ENCODE peak calls at places on chromosomes 6 and 20, in eight cellular contexts. One of them, this sample, is unnamed.
A peak's percentile ranks its signal among the peaks of the same experiment; 100 is the strongest.

GRCh38 chr6:170165085-170165484 is 125.8 kb downstream of the DLL1 start:
- DNase-seq in RCC 7860: no peak
- DNase-seq in SW 1271: no peak
- DNase-seq in ecto neural progenitor cell: no peak
- DNase-seq in activated CD4-positive, alpha-beta T cell treated with anti-CD3 and anti-CD28 coated beads, Interleukin-2, amount 10 ng/mL, durations not matched to agents 7 days and 5 days: no peak
- DNase-seq in activated CD8-positive, alpha-beta memory T cell treated with anti-CD3 and anti-CD28 coated beads, Interleukin-2, amount 50 U/mL, for 48 hours: no peak
- DNase-seq in stimulated activated CD4-positive, alpha-beta T cell treated with anti-CD3 and anti-CD28 coated beads, Interleukin-2, amount 100 ng/mL, for 48 hours: no peak
- DNase-seq in GM23338: no peak
- DNase-seq in this sample: no peak

GRCh38 chr20:41664584-41664983 is 46.4 kb upstream of the CHD6 start:
- DNase-seq in RCC 7860: no peak
- DNase-seq in SW 1271: peak; percentile 11
- DNase-seq in ecto neural progenitor cell: no peak
- DNase-seq in activated CD4-positive, alpha-beta T cell treated with anti-CD3 and anti-CD28 coated beads, Interleukin-2, amount 10 ng/mL, durations not matched to agents 7 days and 5 days: no peak
- DNase-seq in activated CD8-positive, alpha-beta memory T cell treated with anti-CD3 and anti-CD28 coated beads, Interleukin-2, amount 50 U/mL, for 48 hours: no peak
- DNase-seq in stimulated activated CD4-positive, alpha-beta T cell treated with anti-CD3 and anti-CD28 coated beads, Interleukin-2, amount 100 ng/mL, for 48 hours: no peak
- DNase-seq in GM23338: peak; percentile 66
- DNase-seq in this sample: no peak

GRCh38 chr20:48667889-48668413 is 159.8 kb downstream of the PREX1 start:
- DNase-seq in RCC 7860: no peak
- DNase-seq in SW 1271: no peak
- DNase-seq in ecto neural progenitor cell: no peak
- DNase-seq in activated CD4-positive, alpha-beta T cell treated with anti-CD3 and anti-CD28 coated beads, Interleukin-2, amount 10 ng/mL, durations not matched to agents 7 days and 5 days: no peak
- DNase-seq in activated CD8-positive, alpha-beta memory T cell treated with anti-CD3 and anti-CD28 coated beads, Interleukin-2, amount 50 U/mL, for 48 hours: no peak
- DNase-seq in stimulated activated CD4-positive, alpha-beta T cell treated with anti-CD3 and anti-CD28 coated beads, Interleukin-2, amount 100 ng/mL, for 48 hours: no peak
- DNase-seq in GM23338: no peak
- DNase-seq in this sample: no peak

GRCh38 chr6:116223355-116223754 is 30.5 kb downstream of the TSPYL4 start:
- DNase-seq in RCC 7860: no peak
- DNase-seq in SW 1271: no peak
- DNase-seq in ecto neural progenitor cell: no peak
- DNase-seq in activated CD4-positive, alpha-beta T cell treated with anti-CD3 and anti-CD28 coated beads, Interleukin-2, amount 10 ng/mL, durations not matched to agents 7 days and 5 days: no peak
- DNase-seq in activated CD8-positive, alpha-beta memory T cell treated with anti-CD3 and anti-CD28 coated beads, Interleukin-2, amount 50 U/mL, for 48 hours: no peak
- DNase-seq in stimulated activated CD4-positive, alpha-beta T cell treated with anti-CD3 and anti-CD28 coated beads, Interleukin-2, amount 100 ng/mL, for 48 hours: no peak
- DNase-seq in GM23338: peak; percentile 42
- DNase-seq in this sample: no peak

GRCh38 chr6:161342039-161342438 is 68.2 kb upstream of the AGPAT4 start:
- DNase-seq in RCC 7860: no peak
- DNase-seq in SW 1271: no peak
- DNase-seq in ecto neural progenitor cell: no peak
- DNase-seq in activated CD4-positive, alpha-beta T cell treated with anti-CD3 and anti-CD28 coated beads, Interleukin-2, amount 10 ng/mL, durations not matched to agents 7 days and 5 days: no peak
- DNase-seq in activated CD8-positive, alpha-beta memory T cell treated with anti-CD3 and anti-CD28 coated beads, Interleukin-2, amount 50 U/mL, for 48 hours: no peak
- DNase-seq in stimulated activated CD4-positive, alpha-beta T cell treated with anti-CD3 and anti-CD28 coated beads, Interleukin-2, amount 100 ng/mL, for 48 hours: no peak
- DNase-seq in GM23338: no peak
- DNase-seq in this sample: no peak

GRCh38 chr6:141963543-141964295 is 169.0 kb upstream of the GJE1 start:
- DNase-seq in RCC 7860: no peak
- DNase-seq in SW 1271: no peak
- DNase-seq in ecto neural progenitor cell: no peak
- DNase-seq in activated CD4-positive, alpha-beta T cell treated with anti-CD3 and anti-CD28 coated beads, Interleukin-2, amount 10 ng/mL, durations not matched to agents 7 days and 5 days: no peak
- DNase-seq in activated CD8-positive, alpha-beta memory T cell treated with anti-CD3 and anti-CD28 coated beads, Interleukin-2, amount 50 U/mL, for 48 hours: no peak
- DNase-seq in stimulated activated CD4-positive, alpha-beta T cell treated with anti-CD3 and anti-CD28 coated beads, Interleukin-2, amount 100 ng/mL, for 48 hours: no peak
- DNase-seq in GM23338: no peak
- DNase-seq in this sample: no peak

GRCh38 chr6:11388983-11389944 is 148.3 kb upstream of the TMEM170B start:
- DNase-seq in RCC 7860: no peak
- DNase-seq in SW 1271: no peak
- DNase-seq in ecto neural progenitor cell: no peak
- DNase-seq in activated CD4-positive, alpha-beta T cell treated with anti-CD3 and anti-CD28 coated beads, Interleukin-2, amount 10 ng/mL, durations not matched to agents 7 days and 5 days: no peak
- DNase-seq in activated CD8-positive, alpha-beta memory T cell treated with anti-CD3 and anti-CD28 coated beads, Interleukin-2, amount 50 U/mL, for 48 hours: no peak
- DNase-seq in stimulated activated CD4-positive, alpha-beta T cell treated with anti-CD3 and anti-CD28 coated beads, Interleukin-2, amount 100 ng/mL, for 48 hours: no peak
- DNase-seq in GM23338: no peak
- DNase-seq in this sample: no peak

GRCh38 chr6:44338228-44339122 is 4.0 kb upstream of the SPATS1 start:
- DNase-seq in RCC 7860: peak; percentile 44
- DNase-seq in SW 1271: peak; percentile 58
- DNase-seq in ecto neural progenitor cell: peak; percentile 71
- DNase-seq in activated CD4-positive, alpha-beta T cell treated with anti-CD3 and anti-CD28 coated beads, Interleukin-2, amount 10 ng/mL, durations not matched to agents 7 days and 5 days: peak; percentile 76
- DNase-seq in activated CD8-positive, alpha-beta memory T cell treated with anti-CD3 and anti-CD28 coated beads, Interleukin-2, amount 50 U/mL, for 48 hours: peak; percentile 75
- DNase-seq in stimulated activated CD4-positive, alpha-beta T cell treated with anti-CD3 and anti-CD28 coated beads, Interleukin-2, amount 100 ng/mL, for 48 hours: peak; percentile 62
- DNase-seq in GM23338: peak; percentile 92
- DNase-seq in this sample: no peak

GRCh38 chr6:20891161-20891560 is 356.9 kb downstream of the CDKAL1 start:
- DNase-seq in RCC 7860: no peak
- DNase-seq in SW 1271: no peak
- DNase-seq in ecto neural progenitor cell: no peak
- DNase-seq in activated CD4-positive, alpha-beta T cell treated with anti-CD3 and anti-CD28 coated beads, Interleukin-2, amount 10 ng/mL, durations not matched to agents 7 days and 5 days: no peak
- DNase-seq in activated CD8-positive, alpha-beta memory T cell treated with anti-CD3 and anti-CD28 coated beads, Interleukin-2, amount 50 U/mL, for 48 hours: no peak
- DNase-seq in stimulated activated CD4-positive, alpha-beta T cell treated with anti-CD3 and anti-CD28 coated beads, Interleukin-2, amount 100 ng/mL, for 48 hours: no peak
- DNase-seq in GM23338: no peak
- DNase-seq in this sample: no peak

GRCh38 chr6:142886431-142887170 is 58.4 kb downstream of the HIVEP2 start:
- DNase-seq in RCC 7860: peak; percentile 36
- DNase-seq in SW 1271: peak; percentile 79
- DNase-seq in ecto neural progenitor cell: no peak
- DNase-seq in activated CD4-positive, alpha-beta T cell treated with anti-CD3 and anti-CD28 coated beads, Interleukin-2, amount 10 ng/mL, durations not matched to agents 7 days and 5 days: peak; percentile 33
- DNase-seq in activated CD8-positive, alpha-beta memory T cell treated with anti-CD3 and anti-CD28 coated beads, Interleukin-2, amount 50 U/mL, for 48 hours: no peak
- DNase-seq in stimulated activated CD4-positive, alpha-beta T cell treated with anti-CD3 and anti-CD28 coated beads, Interleukin-2, amount 100 ng/mL, for 48 hours: no peak
- DNase-seq in GM23338: peak; percentile 11
- DNase-seq in this sample: no peak

GRCh38 chr20:6533828-6534388 is 233.6 kb upstream of the BMP2 start:
- DNase-seq in RCC 7860: peak; percentile 98
- DNase-seq in SW 1271: no peak
- DNase-seq in ecto neural progenitor cell: no peak
- DNase-seq in activated CD4-positive, alpha-beta T cell treated with anti-CD3 and anti-CD28 coated beads, Interleukin-2, amount 10 ng/mL, durations not matched to agents 7 days and 5 days: no peak
- DNase-seq in activated CD8-positive, alpha-beta memory T cell treated with anti-CD3 and anti-CD28 coated beads, Interleukin-2, amount 50 U/mL, for 48 hours: no peak
- DNase-seq in stimulated activated CD4-positive, alpha-beta T cell treated with anti-CD3 and anti-CD28 coated beads, Interleukin-2, amount 100 ng/mL, for 48 hours: no peak
- DNase-seq in GM23338: peak; percentile 4
- DNase-seq in this sample: no peak

GRCh38 chr6:43113431-43114260 is 37.5 kb downstream of the PTK7 start:
- DNase-seq in RCC 7860: no peak
- DNase-seq in SW 1271: no peak
- DNase-seq in ecto neural progenitor cell: no peak
- DNase-seq in activated CD4-positive, alpha-beta T cell treated with anti-CD3 and anti-CD28 coated beads, Interleukin-2, amount 10 ng/mL, durations not matched to agents 7 days and 5 days: no peak
- DNase-seq in activated CD8-positive, alpha-beta memory T cell treated with anti-CD3 and anti-CD28 coated beads, Interleukin-2, amount 50 U/mL, for 48 hours: no peak
- DNase-seq in stimulated activated CD4-positive, alpha-beta T cell treated with anti-CD3 and anti-CD28 coated beads, Interleukin-2, amount 100 ng/mL, for 48 hours: no peak
- DNase-seq in GM23338: no peak
- DNase-seq in this sample: no peak

GRCh38 chr20:2984956-2985661 is 58.3 kb upstream of the GNRH2 start:
- DNase-seq in RCC 7860: no peak
- DNase-seq in SW 1271: no peak
- DNase-seq in ecto neural progenitor cell: no peak
- DNase-seq in activated CD4-positive, alpha-beta T cell treated with anti-CD3 and anti-CD28 coated beads, Interleukin-2, amount 10 ng/mL, durations not matched to agents 7 days and 5 days: no peak
- DNase-seq in activated CD8-positive, alpha-beta memory T cell treated with anti-CD3 and anti-CD28 coated beads, Interleukin-2, amount 50 U/mL, for 48 hours: peak; percentile 74
- DNase-seq in stimulated activated CD4-positive, alpha-beta T cell treated with anti-CD3 and anti-CD28 coated beads, Interleukin-2, amount 100 ng/mL, for 48 hours: peak; percentile 32
- DNase-seq in GM23338: no peak
- DNase-seq in this sample: no peak

GRCh38 chr6:13538084-13538483 is 36.3 kb upstream of the SIRT5 start:
- DNase-seq in RCC 7860: peak; percentile 15
- DNase-seq in SW 1271: peak; percentile 48
- DNase-seq in ecto neural progenitor cell: peak; percentile 3
- DNase-seq in activated CD4-positive, alpha-beta T cell treated with anti-CD3 and anti-CD28 coated beads, Interleukin-2, amount 10 ng/mL, durations not matched to agents 7 days and 5 days: no peak
- DNase-seq in activated CD8-positive, alpha-beta memory T cell treated with anti-CD3 and anti-CD28 coated beads, Interleukin-2, amount 50 U/mL, for 48 hours: no peak
- DNase-seq in stimulated activated CD4-positive, alpha-beta T cell treated with anti-CD3 and anti-CD28 coated beads, Interleukin-2, amount 100 ng/mL, for 48 hours: no peak
- DNase-seq in GM23338: peak; percentile 41
- DNase-seq in this sample: no peak

GRCh38 chr20:36506253-36506652 is 35.1 kb upstream of the MYL9 start:
- DNase-seq in RCC 7860: no peak
- DNase-seq in SW 1271: peak; percentile 61
- DNase-seq in ecto neural progenitor cell: no peak
- DNase-seq in activated CD4-positive, alpha-beta T cell treated with anti-CD3 and anti-CD28 coated beads, Interleukin-2, amount 10 ng/mL, durations not matched to agents 7 days and 5 days: peak; percentile 24
- DNase-seq in activated CD8-positive, alpha-beta memory T cell treated with anti-CD3 and anti-CD28 coated beads, Interleukin-2, amount 50 U/mL, for 48 hours: no peak
- DNase-seq in stimulated activated CD4-positive, alpha-beta T cell treated with anti-CD3 and anti-CD28 coated beads, Interleukin-2, amount 100 ng/mL, for 48 hours: no peak
- DNase-seq in GM23338: peak; percentile 45
- DNase-seq in this sample: no peak

GRCh38 chr6:125904871-125905270 is 51.7 kb upstream of the HINT3 start:
- DNase-seq in RCC 7860: peak; percentile 92
- DNase-seq in SW 1271: no peak
- DNase-seq in ecto neural progenitor cell: no peak
- DNase-seq in activated CD4-positive, alpha-beta T cell treated with anti-CD3 and anti-CD28 coated beads, Interleukin-2, amount 10 ng/mL, durations not matched to agents 7 days and 5 days: peak; percentile 44
- DNase-seq in activated CD8-positive, alpha-beta memory T cell treated with anti-CD3 and anti-CD28 coated beads, Interleukin-2, amount 50 U/mL, for 48 hours: peak; percentile 62
- DNase-seq in stimulated activated CD4-positive, alpha-beta T cell treated with anti-CD3 and anti-CD28 coated beads, Interleukin-2, amount 100 ng/mL, for 48 hours: peak; percentile 32
- DNase-seq in GM23338: no peak
- DNase-seq in this sample: no peak

GRCh38 chr20:53930651-53931504 is 139.5 kb downstream of the BCAS1 start:
- DNase-seq in RCC 7860: peak; percentile 62
- DNase-seq in SW 1271: no peak
- DNase-seq in ecto neural progenitor cell: no peak
- DNase-seq in activated CD4-positive, alpha-beta T cell treated with anti-CD3 and anti-CD28 coated beads, Interleukin-2, amount 10 ng/mL, durations not matched to agents 7 days and 5 days: no peak
- DNase-seq in activated CD8-positive, alpha-beta memory T cell treated with anti-CD3 and anti-CD28 coated beads, Interleukin-2, amount 50 U/mL, for 48 hours: peak; percentile 2
- DNase-seq in stimulated activated CD4-positive, alpha-beta T cell treated with anti-CD3 and anti-CD28 coated beads, Interleukin-2, amount 100 ng/mL, for 48 hours: no peak
- DNase-seq in GM23338: no peak
- DNase-seq in this sample: no peak

GRCh38 chr6:68709091-68709490 is 74.0 kb downstream of the ADGRB3 start:
- DNase-seq in RCC 7860: no peak
- DNase-seq in SW 1271: no peak
- DNase-seq in ecto neural progenitor cell: no peak
- DNase-seq in activated CD4-positive, alpha-beta T cell treated with anti-CD3 and anti-CD28 coated beads, Interleukin-2, amount 10 ng/mL, durations not matched to agents 7 days and 5 days: no peak
- DNase-seq in activated CD8-positive, alpha-beta memory T cell treated with anti-CD3 and anti-CD28 coated beads, Interleukin-2, amount 50 U/mL, for 48 hours: no peak
- DNase-seq in stimulated activated CD4-positive, alpha-beta T cell treated with anti-CD3 and anti-CD28 coated beads, Interleukin-2, amount 100 ng/mL, for 48 hours: no peak
- DNase-seq in GM23338: no peak
- DNase-seq in this sample: no peak

GRCh38 chr20:47503685-47504084 is 2.0 kb downstream of the NCOA3 start:
- DNase-seq in RCC 7860: no peak
- DNase-seq in SW 1271: no peak
- DNase-seq in ecto neural progenitor cell: no peak
- DNase-seq in activated CD4-positive, alpha-beta T cell treated with anti-CD3 and anti-CD28 coated beads, Interleukin-2, amount 10 ng/mL, durations not matched to agents 7 days and 5 days: no peak
- DNase-seq in activated CD8-positive, alpha-beta memory T cell treated with anti-CD3 and anti-CD28 coated beads, Interleukin-2, amount 50 U/mL, for 48 hours: no peak
- DNase-seq in stimulated activated CD4-positive, alpha-beta T cell treated with anti-CD3 and anti-CD28 coated beads, Interleukin-2, amount 100 ng/mL, for 48 hours: no peak
- DNase-seq in GM23338: no peak
- DNase-seq in this sample: no peak

GRCh38 chr20:42587427-42587826 is 602.3 kb downstream of the PTPRT start:
- DNase-seq in RCC 7860: no peak
- DNase-seq in SW 1271: no peak
- DNase-seq in ecto neural progenitor cell: no peak
- DNase-seq in activated CD4-positive, alpha-beta T cell treated with anti-CD3 and anti-CD28 coated beads, Interleukin-2, amount 10 ng/mL, durations not matched to agents 7 days and 5 days: no peak
- DNase-seq in activated CD8-positive, alpha-beta memory T cell treated with anti-CD3 and anti-CD28 coated beads, Interleukin-2, amount 50 U/mL, for 48 hours: no peak
- DNase-seq in stimulated activated CD4-positive, alpha-beta T cell treated with anti-CD3 and anti-CD28 coated beads, Interleukin-2, amount 100 ng/mL, for 48 hours: no peak
- DNase-seq in GM23338: no peak
- DNase-seq in this sample: no peak

GRCh38 chr6:168926306-168926705 is 327.3 kb downstream of the THBS2 start:
- DNase-seq in RCC 7860: no peak
- DNase-seq in SW 1271: no peak
- DNase-seq in ecto neural progenitor cell: no peak
- DNase-seq in activated CD4-positive, alpha-beta T cell treated with anti-CD3 and anti-CD28 coated beads, Interleukin-2, amount 10 ng/mL, durations not matched to agents 7 days and 5 days: no peak
- DNase-seq in activated CD8-positive, alpha-beta memory T cell treated with anti-CD3 and anti-CD28 coated beads, Interleukin-2, amount 50 U/mL, for 48 hours: no peak
- DNase-seq in stimulated activated CD4-positive, alpha-beta T cell treated with anti-CD3 and anti-CD28 coated beads, Interleukin-2, amount 100 ng/mL, for 48 hours: no peak
- DNase-seq in GM23338: no peak
- DNase-seq in this sample: peak; percentile 70

GRCh38 chr6:25541228-25541627 is 110.8 kb upstream of the SCGN start:
- DNase-seq in RCC 7860: no peak
- DNase-seq in SW 1271: no peak
- DNase-seq in ecto neural progenitor cell: no peak
- DNase-seq in activated CD4-positive, alpha-beta T cell treated with anti-CD3 and anti-CD28 coated beads, Interleukin-2, amount 10 ng/mL, durations not matched to agents 7 days and 5 days: no peak
- DNase-seq in activated CD8-positive, alpha-beta memory T cell treated with anti-CD3 and anti-CD28 coated beads, Interleukin-2, amount 50 U/mL, for 48 hours: no peak
- DNase-seq in stimulated activated CD4-positive, alpha-beta T cell treated with anti-CD3 and anti-CD28 coated beads, Interleukin-2, amount 100 ng/mL, for 48 hours: no peak
- DNase-seq in GM23338: no peak
- DNase-seq in this sample: no peak

GRCh38 chr6:138986578-138986977 is 1.5 kb downstream of the REPS1 start:
- DNase-seq in RCC 7860: peak; percentile 36
- DNase-seq in SW 1271: no peak
- DNase-seq in ecto neural progenitor cell: no peak
- DNase-seq in activated CD4-positive, alpha-beta T cell treated with anti-CD3 and anti-CD28 coated beads, Interleukin-2, amount 10 ng/mL, durations not matched to agents 7 days and 5 days: no peak
- DNase-seq in activated CD8-positive, alpha-beta memory T cell treated with anti-CD3 and anti-CD28 coated beads, Interleukin-2, amount 50 U/mL, for 48 hours: no peak
- DNase-seq in stimulated activated CD4-positive, alpha-beta T cell treated with anti-CD3 and anti-CD28 coated beads, Interleukin-2, amount 100 ng/mL, for 48 hours: no peak
- DNase-seq in GM23338: no peak
- DNase-seq in this sample: no peak

GRCh38 chr6:43720999-43721398 is 33.4 kb upstream of the MRPS18A start:
- DNase-seq in RCC 7860: no peak
- DNase-seq in SW 1271: no peak
- DNase-seq in ecto neural progenitor cell: no peak
- DNase-seq in activated CD4-positive, alpha-beta T cell treated with anti-CD3 and anti-CD28 coated beads, Interleukin-2, amount 10 ng/mL, durations not matched to agents 7 days and 5 days: no peak
- DNase-seq in activated CD8-positive, alpha-beta memory T cell treated with anti-CD3 and anti-CD28 coated beads, Interleukin-2, amount 50 U/mL, for 48 hours: no peak
- DNase-seq in stimulated activated CD4-positive, alpha-beta T cell treated with anti-CD3 and anti-CD28 coated beads, Interleukin-2, amount 100 ng/mL, for 48 hours: no peak
- DNase-seq in GM23338: no peak
- DNase-seq in this sample: no peak

GRCh38 chr6:111844376-111844775 is 28.9 kb downstream of the FYN start:
- DNase-seq in RCC 7860: no peak
- DNase-seq in SW 1271: no peak
- DNase-seq in ecto neural progenitor cell: no peak
- DNase-seq in activated CD4-positive, alpha-beta T cell treated with anti-CD3 and anti-CD28 coated beads, Interleukin-2, amount 10 ng/mL, durations not matched to agents 7 days and 5 days: no peak
- DNase-seq in activated CD8-positive, alpha-beta memory T cell treated with anti-CD3 and anti-CD28 coated beads, Interleukin-2, amount 50 U/mL, for 48 hours: no peak
- DNase-seq in stimulated activated CD4-positive, alpha-beta T cell treated with anti-CD3 and anti-CD28 coated beads, Interleukin-2, amount 100 ng/mL, for 48 hours: no peak
- DNase-seq in GM23338: no peak
- DNase-seq in this sample: no peak

GRCh38 chr20:53606364-53606985 is 12.8 kb upstream of the ZNF217 start:
- DNase-seq in RCC 7860: peak; percentile 50
- DNase-seq in SW 1271: peak; percentile 31
- DNase-seq in ecto neural progenitor cell: peak; percentile 36
- DNase-seq in activated CD4-positive, alpha-beta T cell treated with anti-CD3 and anti-CD28 coated beads, Interleukin-2, amount 10 ng/mL, durations not matched to agents 7 days and 5 days: no peak
- DNase-seq in activated CD8-positive, alpha-beta memory T cell treated with anti-CD3 and anti-CD28 coated beads, Interleukin-2, amount 50 U/mL, for 48 hours: peak; percentile 37
- DNase-seq in stimulated activated CD4-positive, alpha-beta T cell treated with anti-CD3 and anti-CD28 coated beads, Interleukin-2, amount 100 ng/mL, for 48 hours: no peak
- DNase-seq in GM23338: no peak
- DNase-seq in this sample: peak; percentile 67

GRCh38 chr6:135182120-135182992 is 1.2 kb downstream of the MYB start:
- DNase-seq in RCC 7860: no peak
- DNase-seq in SW 1271: no peak
- DNase-seq in ecto neural progenitor cell: peak; percentile 62
- DNase-seq in activated CD4-positive, alpha-beta T cell treated with anti-CD3 and anti-CD28 coated beads, Interleukin-2, amount 10 ng/mL, durations not matched to agents 7 days and 5 days: peak; percentile 35
- DNase-seq in activated CD8-positive, alpha-beta memory T cell treated with anti-CD3 and anti-CD28 coated beads, Interleukin-2, amount 50 U/mL, for 48 hours: peak; percentile 82
- DNase-seq in stimulated activated CD4-positive, alpha-beta T cell treated with anti-CD3 and anti-CD28 coated beads, Interleukin-2, amount 100 ng/mL, for 48 hours: peak; percentile 29
- DNase-seq in GM23338: peak; percentile 48
- DNase-seq in this sample: no peak

GRCh38 chr6:150567360-150567759 is 32.3 kb upstream of the PLEKHG1 start:
- DNase-seq in RCC 7860: no peak
- DNase-seq in SW 1271: no peak
- DNase-seq in ecto neural progenitor cell: no peak
- DNase-seq in activated CD4-positive, alpha-beta T cell treated with anti-CD3 and anti-CD28 coated beads, Interleukin-2, amount 10 ng/mL, durations not matched to agents 7 days and 5 days: no peak
- DNase-seq in activated CD8-positive, alpha-beta memory T cell treated with anti-CD3 and anti-CD28 coated beads, Interleukin-2, amount 50 U/mL, for 48 hours: no peak
- DNase-seq in stimulated activated CD4-positive, alpha-beta T cell treated with anti-CD3 and anti-CD28 coated beads, Interleukin-2, amount 100 ng/mL, for 48 hours: no peak
- DNase-seq in GM23338: no peak
- DNase-seq in this sample: no peak

GRCh38 chr20:58359441-58359840 is 29.6 kb upstream of the VAPB start:
- DNase-seq in RCC 7860: no peak
- DNase-seq in SW 1271: no peak
- DNase-seq in ecto neural progenitor cell: no peak
- DNase-seq in activated CD4-positive, alpha-beta T cell treated with anti-CD3 and anti-CD28 coated beads, Interleukin-2, amount 10 ng/mL, durations not matched to agents 7 days and 5 days: no peak
- DNase-seq in activated CD8-positive, alpha-beta memory T cell treated with anti-CD3 and anti-CD28 coated beads, Interleukin-2, amount 50 U/mL, for 48 hours: no peak
- DNase-seq in stimulated activated CD4-positive, alpha-beta T cell treated with anti-CD3 and anti-CD28 coated beads, Interleukin-2, amount 100 ng/mL, for 48 hours: no peak
- DNase-seq in GM23338: peak; percentile 55
- DNase-seq in this sample: no peak

GRCh38 chr6:153437193-153437592 is 306.1 kb upstream of the RGS17 start:
- DNase-seq in RCC 7860: no peak
- DNase-seq in SW 1271: no peak
- DNase-seq in ecto neural progenitor cell: no peak
- DNase-seq in activated CD4-positive, alpha-beta T cell treated with anti-CD3 and anti-CD28 coated beads, Interleukin-2, amount 10 ng/mL, durations not matched to agents 7 days and 5 days: no peak
- DNase-seq in activated CD8-positive, alpha-beta memory T cell treated with anti-CD3 and anti-CD28 coated beads, Interleukin-2, amount 50 U/mL, for 48 hours: no peak
- DNase-seq in stimulated activated CD4-positive, alpha-beta T cell treated with anti-CD3 and anti-CD28 coated beads, Interleukin-2, amount 100 ng/mL, for 48 hours: no peak
- DNase-seq in GM23338: peak; percentile 73
- DNase-seq in this sample: no peak

GRCh38 chr6:2237001-2237400 is 8.4 kb downstream of the GMDS start:
- DNase-seq in RCC 7860: no peak
- DNase-seq in SW 1271: no peak
- DNase-seq in ecto neural progenitor cell: no peak
- DNase-seq in activated CD4-positive, alpha-beta T cell treated with anti-CD3 and anti-CD28 coated beads, Interleukin-2, amount 10 ng/mL, durations not matched to agents 7 days and 5 days: no peak
- DNase-seq in activated CD8-positive, alpha-beta memory T cell treated with anti-CD3 and anti-CD28 coated beads, Interleukin-2, amount 50 U/mL, for 48 hours: no peak
- DNase-seq in stimulated activated CD4-positive, alpha-beta T cell treated with anti-CD3 and anti-CD28 coated beads, Interleukin-2, amount 100 ng/mL, for 48 hours: no peak
- DNase-seq in GM23338: no peak
- DNase-seq in this sample: no peak

GRCh38 chr6:163585932-163586437 is 171.5 kb downstream of the QKI start:
- DNase-seq in RCC 7860: peak; percentile 84
- DNase-seq in SW 1271: peak; percentile 82
- DNase-seq in ecto neural progenitor cell: no peak
- DNase-seq in activated CD4-positive, alpha-beta T cell treated with anti-CD3 and anti-CD28 coated beads, Interleukin-2, amount 10 ng/mL, durations not matched to agents 7 days and 5 days: no peak
- DNase-seq in activated CD8-positive, alpha-beta memory T cell treated with anti-CD3 and anti-CD28 coated beads, Interleukin-2, amount 50 U/mL, for 48 hours: no peak
- DNase-seq in stimulated activated CD4-positive, alpha-beta T cell treated with anti-CD3 and anti-CD28 coated beads, Interleukin-2, amount 100 ng/mL, for 48 hours: no peak
- DNase-seq in GM23338: no peak
- DNase-seq in this sample: no peak

GRCh38 chr6:75409928-75410327 is 83.7 kb downstream of the FILIP1 start:
- DNase-seq in RCC 7860: peak; percentile 99
- DNase-seq in SW 1271: no peak
- DNase-seq in ecto neural progenitor cell: no peak
- DNase-seq in activated CD4-positive, alpha-beta T cell treated with anti-CD3 and anti-CD28 coated beads, Interleukin-2, amount 10 ng/mL, durations not matched to agents 7 days and 5 days: no peak
- DNase-seq in activated CD8-positive, alpha-beta memory T cell treated with anti-CD3 and anti-CD28 coated beads, Interleukin-2, amount 50 U/mL, for 48 hours: no peak
- DNase-seq in stimulated activated CD4-positive, alpha-beta T cell treated with anti-CD3 and anti-CD28 coated beads, Interleukin-2, amount 100 ng/mL, for 48 hours: no peak
- DNase-seq in GM23338: no peak
- DNase-seq in this sample: no peak

GRCh38 chr6:153096792-153097191 is 34.3 kb downstream of the RGS17 start:
- DNase-seq in RCC 7860: no peak
- DNase-seq in SW 1271: no peak
- DNase-seq in ecto neural progenitor cell: no peak
- DNase-seq in activated CD4-positive, alpha-beta T cell treated with anti-CD3 and anti-CD28 coated beads, Interleukin-2, amount 10 ng/mL, durations not matched to agents 7 days and 5 days: no peak
- DNase-seq in activated CD8-positive, alpha-beta memory T cell treated with anti-CD3 and anti-CD28 coated beads, Interleukin-2, amount 50 U/mL, for 48 hours: no peak
- DNase-seq in stimulated activated CD4-positive, alpha-beta T cell treated with anti-CD3 and anti-CD28 coated beads, Interleukin-2, amount 100 ng/mL, for 48 hours: no peak
- DNase-seq in GM23338: no peak
- DNase-seq in this sample: no peak

This sample was measured in osteocyte.